ENCODE peak calls at places on chromosomes 3 and 15, in five cellular contexts. H is fibroblast of villous mesenchyme, K is AG04450, W is cardiac fibroblast, S is lower lobe of right lung. P is an unnamed sample.
A peak's percentile ranks its signal among the peaks of the same experiment; 100 is the strongest.

GRCh38 chr3:165259518-165260193 is 63.5 kb upstream of the SLITRK3 start:
- DNase-seq in H (peak; percentile 8), K (no peak), W (peak; percentile 33), S (no peak), P (no peak)

GRCh38 chr3:72991522-72991921 is 5.1 kb upstream of the PPP4R2 start:
- DNase-seq in H (no peak), K (no peak), W (no peak), S (no peak), P (no peak)

GRCh38 chr3:139759470-139759869 is 81.7 kb upstream of the NMNAT3 start:
- DNase-seq in H (no peak), K (no peak), W (no peak), S (no peak), P (no peak)

GRCh38 chr3:79767194-79767952 is 425 bp downstream of the ROBO1 start:
- DNase-seq in H (no peak), K (no peak), W (peak; percentile 20), S (no peak), P (no peak)

GRCh38 chr15:89553632-89554031 is 21.6 kb upstream of the TICRR start:
- DNase-seq in H (no peak), K (no peak), W (no peak), S (no peak), P (no peak)

GRCh38 chr3:99747915-99748314 is 69.7 kb upstream of the CMSS1 start:
- DNase-seq in H (no peak), K (no peak), W (no peak), S (no peak), P (no peak)

GRCh38 chr3:155676252-155676981 is 68.5 kb downstream of the PLCH1 start:
- DNase-seq in H (peak; percentile 61), K (no peak), W (peak; percentile 36), S (no peak), P (no peak)

GRCh38 chr3:151009430-151009829 is 36.9 kb upstream of the CLRN1 start:
- DNase-seq in H (no peak), K (no peak), W (no peak), S (no peak), P (no peak)

GRCh38 chr3:15319575-15319974 is 12.8 kb downstream of the SH3BP5 start:
- DNase-seq in H (peak; percentile 73), K (no peak), W (peak; percentile 80), S (peak; percentile 67), P (no peak)

GRCh38 chr15:54288049-54288448 is 309.8 kb downstream of the UNC13C start:
- DNase-seq in H (no peak), K (no peak), W (no peak), S (no peak), P (no peak)

GRCh38 chr15:54280726-54281125 is 302.5 kb downstream of the UNC13C start:
- DNase-seq in H (no peak), K (no peak), W (no peak), S (no peak), P (no peak)

GRCh38 chr15:54277834-54278233 is 299.6 kb downstream of the UNC13C start:
- DNase-seq in H (no peak), K (no peak), W (no peak), S (no peak), P (no peak)

DNA sequence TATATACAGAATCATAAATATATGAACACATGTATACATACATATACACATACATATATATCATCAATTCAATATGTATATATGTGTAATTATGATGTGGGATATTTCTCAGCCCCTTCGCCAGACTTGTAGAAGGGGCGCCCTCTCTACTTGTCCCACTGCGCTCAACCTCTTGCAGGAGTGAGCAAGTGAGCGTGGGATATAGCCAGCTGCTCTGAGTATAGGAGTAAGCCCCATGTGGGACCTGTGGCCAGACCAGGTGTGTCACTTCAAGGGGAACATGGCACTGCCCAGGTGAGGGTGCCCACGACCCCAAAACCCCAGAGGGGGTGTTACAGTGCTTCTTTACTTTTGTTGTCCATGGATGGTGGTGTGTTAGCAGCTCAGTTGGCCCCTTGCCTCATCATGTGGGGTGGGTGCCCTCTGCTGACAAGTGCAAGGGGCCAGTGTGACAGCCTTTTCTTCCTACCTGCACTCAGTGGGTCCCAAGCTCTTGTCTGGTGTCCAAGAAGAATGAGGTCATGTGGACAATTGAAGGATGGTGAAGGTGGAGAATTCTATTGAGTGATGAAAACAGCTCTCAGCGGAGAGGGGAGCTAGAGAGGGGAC is 304.1 kb downstream of the UNC13C start:
- DNase-seq in H (no peak), K (no peak), W (no peak), S (no peak), P (no peak)
- TF ChIP-seq CTCF in H (no peak), K (no peak), W (no peak), S (no peak), P (no peak)

GRCh38 chr15:57752426-57752825 is 45.9 kb downstream of the POLR2M start:
- DNase-seq in H (peak; percentile 27), K (no peak), W (no peak), S (no peak), P (no peak)

GRCh38 chr15:57747206-57747605 is 40.7 kb downstream of the POLR2M start:
- DNase-seq in H (peak; percentile 49), K (no peak), W (peak; percentile 17), S (peak; percentile 56), P (no peak)

GRCh38 chr15:57751177-57751800 is 44.8 kb downstream of the POLR2M start:
- DNase-seq in H (peak; percentile 48), K (peak; percentile 13), W (peak; percentile 75), S (no peak), P (no peak)

GRCh38 chr15:57758556-57758955 is 52.0 kb downstream of the POLR2M start:
- DNase-seq in H (no peak), K (no peak), W (no peak), S (no peak), P (no peak)

DNA sequence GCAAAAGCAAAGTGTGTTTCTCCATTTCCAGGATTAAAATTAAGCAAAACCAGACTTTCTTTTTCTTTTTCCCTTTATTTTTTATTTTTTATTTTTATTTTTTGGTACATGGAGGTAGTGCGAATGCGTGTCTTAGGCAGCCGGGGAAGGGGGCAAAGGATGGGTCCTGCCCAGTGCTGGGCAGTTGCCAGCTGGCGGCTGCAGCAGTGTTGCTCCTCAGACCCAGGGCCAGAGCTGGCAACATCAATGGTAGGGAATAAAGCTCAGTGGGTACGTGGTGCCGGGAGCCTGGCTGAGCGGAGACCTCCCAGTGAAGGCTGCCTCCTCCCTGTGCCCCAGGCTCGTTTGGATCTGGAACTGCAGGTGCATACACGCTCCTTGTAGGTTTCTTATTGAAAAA is 46.3 kb downstream of the POLR2M start:
- DNase-seq in H (no peak), K (no peak), W (no peak), S (no peak), P (no peak)
- TF ChIP-seq CTCF in H (no peak), K (no peak), W (no peak), S (no peak), P (no peak)

GRCh38 chr15:64460737-64461576 is 579 bp downstream of the ZNF609 start:
- DNase-seq in H (peak; percentile 84), K (peak; percentile 52), W (peak; percentile 84), S (no peak), P (no peak)
- TF ChIP-seq CTCF in H (no peak), K (peak; percentile 33), W (no peak), S (no peak), P (no peak)

DNA sequence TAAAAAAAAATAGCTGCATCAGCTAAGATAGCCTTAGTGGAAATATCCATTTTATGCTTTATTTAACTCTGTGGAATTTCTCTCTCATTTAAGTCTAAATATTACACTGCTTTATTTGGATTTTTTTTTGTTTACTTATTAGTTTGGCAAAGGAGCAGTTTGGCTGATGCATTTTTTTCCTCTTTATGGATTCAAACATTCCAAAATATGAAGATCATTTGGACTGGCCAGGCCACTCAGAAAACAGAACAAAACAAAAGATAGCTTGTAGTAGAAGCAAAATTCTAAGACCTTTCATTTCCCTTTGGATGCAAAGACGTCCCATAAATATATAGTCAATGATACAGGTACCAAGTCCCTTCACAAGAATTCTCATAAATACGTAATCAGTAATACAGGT is 707.3 kb upstream of the UBE2E2 start:
- DNase-seq in H (no peak), K (no peak), W (peak; percentile 19), S (no peak), P (no peak)
- TF ChIP-seq CTCF in H (no peak), K (no peak), W (no peak), S (no peak), P (no peak)

P was measured in activated B cell treated with CpG ODN at 0.5 μM for 24 hours.